ENCODE peak calls at places on chromosomes 13 and 19, in five cellular contexts. W is NCI-H1930, X is pancreas, Y is NCI-H1694, U is fibroblast of pulmonary artery. I is an unnamed sample.

GRCh38 chr19:38417544-38418506 is 8.2 kb downstream of the RASGRP4 start:
- DNase-seq in W (peak; percentile 40), X (no peak), Y (no peak), U (no peak), I (peak; percentile 67)

GRCh38 chr19:41350735-41351338 is 2.9 kb downstream of the TGFB1 start:
- DNase-seq in W (no peak), X (no peak), Y (no peak), U (no peak), I (no peak)

GRCh38 chr13:39676315-39676876 is 20.9 kb downstream of the COG6 start:
- DNase-seq in W (peak; percentile 13), X (no peak), Y (peak; percentile 72), U (peak; percentile 75), I (peak; percentile 5)

GRCh38 chr19:38729653-38730469 is 14.4 kb downstream of the CAPN12 start:
- DNase-seq in W (peak; percentile 64), X (peak; percentile 53), Y (peak; percentile 52), U (peak; percentile 57), I (peak; percentile 81)

GRCh38 chr19:22622020-22622419 is 12.1 kb upstream of the ZNF492 start:
- DNase-seq in W (no peak), X (no peak), Y (no peak), U (no peak), I (no peak)

GRCh38 chr13:98890920-98891319 is 86.9 kb downstream of the DOCK9 start:
- DNase-seq in W (no peak), X (no peak), Y (no peak), U (no peak), I (no peak)

GRCh38 chr13:79141082-79141481 is 265.0 kb downstream of the RBM26 start:
- DNase-seq in W (peak; percentile 64), X (no peak), Y (no peak), U (no peak), I (no peak)

GRCh38 chr13:39405596-39405995 is 197.4 kb downstream of the LHFPL6 start:
- DNase-seq in W (no peak), X (no peak), Y (no peak), U (no peak), I (no peak)

GRCh38 chr19:35531291-35531690 is 2.0 kb upstream of the GAPDHS start:
- DNase-seq in W (no peak), X (no peak), Y (no peak), U (no peak), I (no peak)

GRCh38 chr13:40096357-40096911 is 441.0 kb downstream of the COG6 start:
- DNase-seq in W (no peak), X (no peak), Y (no peak), U (no peak), I (no peak)

GRCh38 chr19:45117167-45117594 is 24.2 kb downstream of the PPP1R37 start:
- DNase-seq in W (no peak), X (no peak), Y (no peak), U (no peak), I (peak; percentile 67)

GRCh38 chr13:23758783-23759527 is 130.2 kb downstream of the MIPEP start:
- DNase-seq in W (no peak), X (no peak), Y (no peak), U (no peak), I (no peak)

GRCh38 chr13:25429466-25429865 is 57.7 kb downstream of the ATP8A2 start:
- DNase-seq in W (no peak), X (no peak), Y (no peak), U (no peak), I (no peak)

GRCh38 chr13:86840250-86841191 is 830.6 kb upstream of the SLITRK5 start:
- DNase-seq in W (no peak), X (no peak), Y (no peak), U (no peak), I (no peak)

GRCh38 chr13:50115695-50116094 is 100.5 kb downstream of the KCNRG start:
- DNase-seq in W (no peak), X (no peak), Y (no peak), U (no peak), I (no peak)

GRCh38 chr19:708154-709141 is at the start of gene PALM:
- DNase-seq in W (peak; percentile 41), X (no peak), Y (no peak), U (no peak), I (no peak)

GRCh38 chr13:106471957-106472543 is 63.4 kb downstream of the EFNB2 start:
- DNase-seq in W (no peak), X (no peak), Y (no peak), U (peak; percentile 80), I (no peak)

GRCh38 chr13:98482476-98483444 is 94.1 kb downstream of the STK24 start:
- DNase-seq in W (no peak), X (peak; percentile 71), Y (peak; percentile 17), U (peak; percentile 57), I (peak; percentile 46)

GRCh38 chr13:56909896-56910600 is 230.7 kb upstream of the PRR20A start:
- DNase-seq in W (no peak), X (no peak), Y (no peak), U (no peak), I (no peak)

GRCh38 chr13:36325912-36326311 is 20.3 kb downstream of the SPART start:
- DNase-seq in W (no peak), X (no peak), Y (no peak), U (no peak), I (no peak)

GRCh38 chr13:114140909-114141255 is 8.5 kb upstream of the RASA3 start:
- DNase-seq in W (no peak), X (no peak), Y (no peak), U (no peak), I (no peak)

GRCh38 chr13:97182065-97182890 is 39.9 kb upstream of the MBNL2 start:
- DNase-seq in W (no peak), X (no peak), Y (no peak), U (no peak), I (no peak)

GRCh38 chr19:53947624-53948023 is 15.1 kb upstream of the CACNG8 start:
- DNase-seq in W (no peak), X (no peak), Y (no peak), U (peak; percentile 36), I (no peak)

GRCh38 chr13:21917046-21918010 is 246.5 kb downstream of the FGF9 start:
- DNase-seq in W (no peak), X (no peak), Y (no peak), U (no peak), I (no peak)

GRCh38 chr13:90232291-90232690 is 1115.2 kb upstream of the MIR17HG start:
- DNase-seq in W (no peak), X (no peak), Y (no peak), U (no peak), I (no peak)

GRCh38 chr19:861756-862528 is 2.5 kb downstream of the CFD start:
- DNase-seq in W (no peak), X (peak; percentile 49), Y (no peak), U (peak; percentile 28), I (peak; percentile 92)

GRCh38 chr19:38290631-38291147 is 13.4 kb upstream of the C19orf33 start:
- DNase-seq in W (no peak), X (peak; percentile 85), Y (no peak), U (peak; percentile 76), I (no peak)

GRCh38 chr13:97506511-97506910 is 72.5 kb downstream of the RAP2A start:
- DNase-seq in W (no peak), X (no peak), Y (no peak), U (peak; percentile 79), I (no peak)

GRCh38 chr19:3813473-3814392 is 27.6 kb upstream of the MATK start:
- DNase-seq in W (no peak), X (no peak), Y (no peak), U (no peak), I (no peak)

I was measured in GM20000.